ENCODE peak calls at places on chromosomes 5 and 9, in five cellular contexts. One of them, this sample, is unnamed. For H3K4me1, the result is how much of the 10 kb centered on the place peaks cover.

GRCh38 chr5:175876107-175876506 is 4.7 kb downstream of the CPLX2 start:
- DNase-seq in uterus: no peak
- DNase-seq in left lung: no peak
- DNase-seq in breast epithelium: no peak
- DNase-seq in PC-3: no peak
- DNase-seq in this sample: no peak

GRCh38 chr9:105405514-105406131 is 42.2 kb upstream of the FSD1L start:
- DNase-seq in uterus: no peak
- DNase-seq in left lung: no peak
- DNase-seq in breast epithelium: no peak
- DNase-seq in PC-3: no peak
- DNase-seq in this sample: no peak

GRCh38 chr9:75027187-75028107 is 646 bp downstream of the CARNMT1 start:
- DNase-seq in uterus: peak
- DNase-seq in left lung: peak
- DNase-seq in breast epithelium: peak
- DNase-seq in PC-3: peak
- DNase-seq in this sample: peak

GRCh38 chr9:99998266-99998665 is 91.8 kb downstream of the STX17 start:
- DNase-seq in uterus: no peak
- DNase-seq in left lung: no peak
- DNase-seq in breast epithelium: no peak
- DNase-seq in PC-3: no peak
- DNase-seq in this sample: no peak

GRCh38 chr9:107548298-107549142 is 59.0 kb upstream of the KLF4 start:
- DNase-seq in uterus: peak
- DNase-seq in left lung: no peak
- DNase-seq in breast epithelium: no peak
- DNase-seq in PC-3: peak
- DNase-seq in this sample: peak

GRCh38 chr9:110623462-110624025 is 44.0 kb upstream of the SVEP1 start:
- DNase-seq in uterus: peak
- DNase-seq in left lung: no peak
- DNase-seq in breast epithelium: no peak
- DNase-seq in PC-3: peak
- DNase-seq in this sample: no peak

GRCh38 chr5:135944967-135945560 is 9.7 kb downstream of the LECT2 start:
- DNase-seq in uterus: peak
- DNase-seq in left lung: no peak
- DNase-seq in breast epithelium: no peak
- DNase-seq in PC-3: peak
- DNase-seq in this sample: peak

GRCh38 chr9:112041536-112042243 is 133.4 kb downstream of the SUSD1 start:
- DNase-seq in uterus: no peak
- DNase-seq in left lung: no peak
- DNase-seq in breast epithelium: no peak
- DNase-seq in PC-3: peak
- DNase-seq in this sample: peak

GRCh38 chr5:168683927-168684295 is 104.7 kb upstream of the PANK3 start:
- DNase-seq in uterus: no peak
- DNase-seq in left lung: no peak
- DNase-seq in breast epithelium: no peak
- DNase-seq in PC-3: no peak
- DNase-seq in this sample: no peak

GRCh38 chr5:27473300-27474053 is 435.1 kb upstream of the CDH9 start:
- DNase-seq in uterus: no peak
- DNase-seq in left lung: no peak
- DNase-seq in breast epithelium: no peak
- DNase-seq in PC-3: no peak
- DNase-seq in this sample: no peak

GRCh38 chr9:106421772-106422171 is 441.2 kb upstream of the ZNF462 start:
- DNase-seq in uterus: no peak
- DNase-seq in left lung: no peak
- DNase-seq in breast epithelium: no peak
- DNase-seq in PC-3: peak
- DNase-seq in this sample: no peak

GRCh38 chr9:110170728-110171257 is 37.2 kb downstream of the C9orf152 start:
- DNase-seq in uterus: no peak
- DNase-seq in left lung: no peak
- DNase-seq in breast epithelium: no peak
- DNase-seq in PC-3: no peak
- DNase-seq in this sample: no peak

GRCh38 chr5:157026789-157027424 is 32.0 kb downstream of the HAVCR1 start:
- DNase-seq in uterus: no peak
- DNase-seq in left lung: no peak
- DNase-seq in breast epithelium: no peak
- DNase-seq in PC-3: peak
- DNase-seq in this sample: no peak

GRCh38 chr9:124079176-124079925 is 67.8 kb downstream of the LHX2 start:
- DNase-seq in uterus: no peak
- DNase-seq in left lung: no peak
- DNase-seq in breast epithelium: no peak
- DNase-seq in PC-3: peak
- DNase-seq in this sample: peak

GRCh38 chr5:76099286-76099702 is 16.1 kb downstream of the SV2C start:
- DNase-seq in uterus: no peak
- DNase-seq in left lung: no peak
- DNase-seq in breast epithelium: no peak
- DNase-seq in PC-3: no peak
- DNase-seq in this sample: no peak

GRCh38 chr9:93121316-93122241 is 12.5 kb downstream of the NINJ1 start:
- DNase-seq in uterus: no peak
- DNase-seq in left lung: peak
- DNase-seq in breast epithelium: peak
- DNase-seq in PC-3: no peak
- DNase-seq in this sample: peak

GRCh38 chr5:9347541-9348295 is 198.2 kb downstream of the SEMA5A start:
- DNase-seq in uterus: no peak
- DNase-seq in left lung: no peak
- DNase-seq in breast epithelium: no peak
- DNase-seq in PC-3: peak
- DNase-seq in this sample: no peak

GRCh38 chr5:171770153-171770552 is 15.5 kb upstream of the SMIM23 start:
- DNase-seq in uterus: no peak
- DNase-seq in left lung: no peak
- DNase-seq in breast epithelium: no peak
- DNase-seq in PC-3: no peak
- DNase-seq in this sample: no peak

GRCh38 chr9:131997779-131998178 is 81.9 kb downstream of the MED27 start:
- DNase-seq in uterus: no peak
- DNase-seq in left lung: no peak
- DNase-seq in breast epithelium: no peak
- DNase-seq in PC-3: no peak
- DNase-seq in this sample: no peak

GRCh38 chr9:106058460-106058859 is 364.1 kb downstream of the TMEM38B start:
- DNase-seq in uterus: no peak
- DNase-seq in left lung: no peak
- DNase-seq in breast epithelium: no peak
- DNase-seq in PC-3: no peak
- DNase-seq in this sample: no peak

GRCh38 chr5:10481241-10481932 is 39.7 kb downstream of the ROPN1L start:
- DNase-seq in uterus: no peak
- DNase-seq in left lung: no peak
- DNase-seq in breast epithelium: no peak
- DNase-seq in PC-3: peak
- DNase-seq in this sample: no peak

GRCh38 chr9:89813482-89813881 is 208.7 kb downstream of the GADD45G start:
- DNase-seq in uterus: peak
- DNase-seq in left lung: no peak
- DNase-seq in breast epithelium: no peak
- DNase-seq in PC-3: no peak
- DNase-seq in this sample: no peak

GRCh38 chr9:38371495-38371894 is 21.0 kb upstream of the ALDH1B1 start:
- DNase-seq in uterus: peak
- DNase-seq in left lung: no peak
- DNase-seq in breast epithelium: no peak
- DNase-seq in PC-3: peak
- DNase-seq in this sample: no peak

GRCh38 chr5:135977375-135977928 is 22.7 kb upstream of the LECT2 start:
- DNase-seq in uterus: no peak
- DNase-seq in left lung: peak
- DNase-seq in breast epithelium: no peak
- DNase-seq in PC-3: no peak
- DNase-seq in this sample: peak

GRCh38 chr5:43606351-43606750 is 3.4 kb downstream of the NNT start:
- DNase-seq in uterus: no peak
- DNase-seq in left lung: no peak
- DNase-seq in breast epithelium: no peak
- DNase-seq in PC-3: no peak
- DNase-seq in this sample: no peak

GRCh38 chr5:43613370-43613769 is 10.4 kb downstream of the NNT start:
- DNase-seq in uterus: no peak
- DNase-seq in left lung: no peak
- DNase-seq in breast epithelium: no peak
- DNase-seq in PC-3: no peak
- DNase-seq in this sample: no peak

GRCh38 chr5:43608406-43608805 is 5.4 kb downstream of the NNT start:
- DNase-seq in uterus: no peak
- DNase-seq in left lung: no peak
- DNase-seq in breast epithelium: no peak
- DNase-seq in PC-3: no peak
- DNase-seq in this sample: no peak

GRCh38 chr5:43604699-43605098 is 1.7 kb downstream of the NNT start:
- DNase-seq in uterus: no peak
- DNase-seq in left lung: no peak
- DNase-seq in breast epithelium: no peak
- DNase-seq in PC-3: no peak
- DNase-seq in this sample: no peak

DNA sequence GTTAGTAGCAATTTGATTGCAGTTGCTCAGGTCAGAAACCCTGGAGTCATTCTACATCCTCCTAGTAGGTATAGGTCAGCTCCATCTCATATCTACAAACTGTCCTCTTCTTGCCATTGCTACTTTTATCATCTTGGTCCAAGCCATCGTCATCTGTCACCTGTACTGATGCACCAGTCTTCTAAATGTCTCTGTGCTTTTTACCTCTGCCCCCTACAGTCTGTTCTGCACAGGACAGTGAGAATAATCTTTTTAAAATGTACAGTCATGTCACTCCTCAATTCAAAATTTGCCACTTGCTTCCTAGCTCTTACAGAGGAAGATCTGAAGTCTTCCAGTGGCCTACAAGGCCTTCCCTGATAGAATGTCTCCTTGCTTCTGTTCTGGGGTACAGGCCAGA is 6.8 kb downstream of the NNT start:
- DNase-seq in uterus: no peak
- DNase-seq in left lung: no peak
- DNase-seq in breast epithelium: no peak
- DNase-seq in PC-3: peak
- DNase-seq in this sample: no peak
- TF ChIP-seq CTCF in uterus: no peak
- TF ChIP-seq CTCF in left lung: no peak
- TF ChIP-seq CTCF in breast epithelium: no peak
- TF ChIP-seq CTCF in PC-3: peak
- TF ChIP-seq CTCF in this sample: no peak

DNA sequence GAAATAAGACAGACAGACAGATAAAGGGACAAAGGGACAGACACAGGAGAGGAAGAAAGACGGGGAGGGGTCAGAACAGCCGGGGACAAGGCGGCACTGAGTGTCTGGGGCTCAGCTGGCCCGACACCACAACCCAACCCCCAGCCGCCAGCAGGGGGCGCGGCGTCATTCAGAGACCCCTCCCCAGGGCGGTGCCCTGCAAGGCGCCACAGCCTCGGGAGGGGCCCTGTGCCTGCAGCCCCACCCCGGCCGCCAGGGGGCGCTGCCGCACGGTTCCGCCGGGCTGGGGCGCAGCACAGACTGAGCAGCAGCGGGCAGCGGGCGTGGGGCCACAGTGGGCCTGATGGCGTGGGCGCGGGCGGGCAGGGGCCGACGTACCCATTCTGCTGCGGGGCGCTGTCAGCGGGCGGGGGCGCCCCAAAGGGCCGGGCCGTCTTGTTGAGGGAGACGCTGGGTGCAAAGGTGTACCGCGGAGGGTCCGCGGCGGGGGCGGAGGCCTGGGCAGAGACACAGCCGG is 5.9 kb downstream of the PDLIM7 start:
- DNase-seq in uterus: peak
- DNase-seq in left lung: no peak
- DNase-seq in breast epithelium: no peak
- DNase-seq in PC-3: peak
- DNase-seq in this sample: no peak
- H3K4me1 ChIP-seq in uterus: under half
- H3K4me1 ChIP-seq in left lung: half or more
- H3K4me1 ChIP-seq in breast epithelium: under half
- H3K4me1 ChIP-seq in PC-3: under half
- H3K4me1 ChIP-seq in this sample: half or more

GRCh38 chr5:65086234-65086886 is 317.6 kb downstream of the CWC27 start:
- DNase-seq in uterus: no peak
- DNase-seq in left lung: no peak
- DNase-seq in breast epithelium: no peak
- DNase-seq in PC-3: peak
- DNase-seq in this sample: no peak
- H3K4me3 ChIP-seq in uterus: no peak
- H3K4me3 ChIP-seq in left lung: no peak
- H3K4me3 ChIP-seq in breast epithelium: no peak
- H3K4me3 ChIP-seq in PC-3: no peak
- H3K4me3 ChIP-seq in this sample: no peak

GRCh38 chr9:136244116-136244775 is 1.4 kb downstream of the QSOX2 start:
- DNase-seq in uterus: no peak
- DNase-seq in left lung: no peak
- DNase-seq in breast epithelium: no peak
- DNase-seq in PC-3: no peak
- DNase-seq in this sample: no peak

GRCh38 chr9:136241540-136241939 is 4.1 kb downstream of the QSOX2 start:
- DNase-seq in uterus: no peak
- DNase-seq in left lung: no peak
- DNase-seq in breast epithelium: no peak
- DNase-seq in PC-3: no peak
- DNase-seq in this sample: no peak

GRCh38 chr9:136242248-136242647 is 3.4 kb downstream of the QSOX2 start:
- DNase-seq in uterus: no peak
- DNase-seq in left lung: no peak
- DNase-seq in breast epithelium: no peak
- DNase-seq in PC-3: no peak
- DNase-seq in this sample: no peak

GRCh38 chr9:136243631-136244030 is 2.0 kb downstream of the QSOX2 start:
- DNase-seq in uterus: no peak
- DNase-seq in left lung: no peak
- DNase-seq in breast epithelium: no peak
- DNase-seq in PC-3: no peak
- DNase-seq in this sample: no peak

DNA sequence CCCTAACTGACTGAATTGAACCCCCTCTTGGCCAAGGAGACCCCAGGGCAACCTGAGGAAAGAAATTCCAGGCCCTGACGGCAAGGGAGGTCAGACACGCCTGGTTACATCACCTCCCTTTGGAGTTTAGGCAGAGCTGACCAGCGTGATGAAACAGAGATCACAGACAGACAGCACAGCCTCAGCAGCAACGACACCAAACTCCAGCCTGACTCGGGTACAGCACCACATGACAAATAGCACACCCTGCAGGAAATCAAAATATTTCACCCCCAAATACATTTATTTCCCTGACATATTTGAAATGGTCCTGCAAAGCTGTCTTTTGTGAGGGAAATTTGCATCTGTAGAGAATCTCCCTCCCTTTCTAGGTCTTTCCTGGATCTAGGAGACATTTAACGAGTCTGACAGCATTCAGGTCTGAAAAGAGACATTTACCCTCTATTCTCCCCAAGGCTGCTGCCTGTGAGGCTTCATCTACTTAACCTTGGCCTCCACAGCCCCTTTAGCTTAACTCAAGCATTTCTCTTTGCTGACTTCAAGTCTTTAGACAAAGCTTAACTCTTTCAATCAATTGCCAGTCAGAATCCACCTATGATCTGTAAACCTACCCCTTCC is 2.6 kb downstream of the QSOX2 start:
- DNase-seq in uterus: no peak
- DNase-seq in left lung: no peak
- DNase-seq in breast epithelium: no peak
- DNase-seq in PC-3: peak
- DNase-seq in this sample: no peak
- TF ChIP-seq CTCF in uterus: no peak
- TF ChIP-seq CTCF in left lung: no peak
- TF ChIP-seq CTCF in breast epithelium: no peak
- TF ChIP-seq CTCF in PC-3: peak
- TF ChIP-seq CTCF in this sample: no peak

This sample was measured in sigmoid colon.